ENCODE peak calls at places on chromosomes 12 and 14, in five cellular contexts. One of them, this sample, is unnamed.

GRCh38 chr14:93246534-93246933 is 39.5 kb downstream of the UBR7 start:
- DNase-seq in PC-9: no peak
- DNase-seq in OCI-LY7: no peak
- DNase-seq in CD8-positive, alpha-beta T cell: no peak
- DNase-seq in thoracic aorta: no peak
- DNase-seq in this sample: no peak

GRCh38 chr12:54140958-54141388 is 47.8 kb downstream of the SMUG1 start:
- DNase-seq in PC-9: no peak
- DNase-seq in OCI-LY7: no peak
- DNase-seq in CD8-positive, alpha-beta T cell: no peak
- DNase-seq in thoracic aorta: no peak
- DNase-seq in this sample: no peak

GRCh38 chr12:47736877-47737676 is 11.8 kb upstream of the ENDOU start:
- DNase-seq in PC-9: no peak
- DNase-seq in OCI-LY7: no peak
- DNase-seq in CD8-positive, alpha-beta T cell: no peak
- DNase-seq in thoracic aorta: peak; percentile 82
- DNase-seq in this sample: no peak

GRCh38 chr14:101194356-101195308 is 291.1 kb upstream of the RTL1 start:
- DNase-seq in PC-9: no peak
- DNase-seq in OCI-LY7: no peak
- DNase-seq in CD8-positive, alpha-beta T cell: no peak
- DNase-seq in thoracic aorta: no peak
- DNase-seq in this sample: no peak

GRCh38 chr14:98840511-98840910 is 431.5 kb downstream of the BCL11B start:
- DNase-seq in PC-9: no peak
- DNase-seq in OCI-LY7: no peak
- DNase-seq in CD8-positive, alpha-beta T cell: no peak
- DNase-seq in thoracic aorta: no peak
- DNase-seq in this sample: no peak

GRCh38 chr12:27946396-27946795 is 26.1 kb downstream of the PTHLH start:
- DNase-seq in PC-9: no peak
- DNase-seq in OCI-LY7: no peak
- DNase-seq in CD8-positive, alpha-beta T cell: no peak
- DNase-seq in thoracic aorta: no peak
- DNase-seq in this sample: no peak

GRCh38 chr14:74988131-74988530 is 14.6 kb upstream of the EIF2B2 start:
- DNase-seq in PC-9: peak; percentile 94
- DNase-seq in OCI-LY7: no peak
- DNase-seq in CD8-positive, alpha-beta T cell: no peak
- DNase-seq in thoracic aorta: no peak
- DNase-seq in this sample: no peak

GRCh38 chr14:98955036-98955740 is 316.8 kb downstream of the BCL11B start:
- DNase-seq in PC-9: no peak
- DNase-seq in OCI-LY7: no peak
- DNase-seq in CD8-positive, alpha-beta T cell: no peak
- DNase-seq in thoracic aorta: no peak
- DNase-seq in this sample: no peak

GRCh38 chr12:21118760-21119159 is 12.2 kb upstream of the SLCO1B1 start:
- DNase-seq in PC-9: no peak
- DNase-seq in OCI-LY7: no peak
- DNase-seq in CD8-positive, alpha-beta T cell: no peak
- DNase-seq in thoracic aorta: no peak
- DNase-seq in this sample: no peak

GRCh38 chr12:6979453-6979852 is 8.7 kb downstream of the EMG1 start:
- DNase-seq in PC-9: no peak
- DNase-seq in OCI-LY7: no peak
- DNase-seq in CD8-positive, alpha-beta T cell: no peak
- DNase-seq in thoracic aorta: no peak
- DNase-seq in this sample: no peak

GRCh38 chr12:53618340-53618739 is 7.8 kb downstream of the ATF7 start:
- DNase-seq in PC-9: no peak
- DNase-seq in OCI-LY7: peak; percentile 62
- DNase-seq in CD8-positive, alpha-beta T cell: no peak
- DNase-seq in thoracic aorta: no peak
- DNase-seq in this sample: peak; percentile 95

GRCh38 chr14:101962503-101962874 is 1.9 kb upstream of the DYNC1H1 start:
- DNase-seq in PC-9: peak; percentile 93
- DNase-seq in OCI-LY7: no peak
- DNase-seq in CD8-positive, alpha-beta T cell: no peak
- DNase-seq in thoracic aorta: no peak
- DNase-seq in this sample: peak; percentile 64

GRCh38 chr12:50647031-50647430 is 116.9 kb upstream of the ATF1 start:
- DNase-seq in PC-9: no peak
- DNase-seq in OCI-LY7: no peak
- DNase-seq in CD8-positive, alpha-beta T cell: no peak
- DNase-seq in thoracic aorta: no peak
- DNase-seq in this sample: no peak

GRCh38 chr14:68794130-68794855 is 1.4 kb upstream of the ZFP36L1 start:
- DNase-seq in PC-9: peak; percentile 77
- DNase-seq in OCI-LY7: peak; percentile 76
- DNase-seq in CD8-positive, alpha-beta T cell: peak; percentile 74
- DNase-seq in thoracic aorta: peak; percentile 83
- DNase-seq in this sample: peak; percentile 89

GRCh38 chr12:131049569-131050339 is 96.0 kb downstream of the ADGRD1 start:
- DNase-seq in PC-9: no peak
- DNase-seq in OCI-LY7: no peak
- DNase-seq in CD8-positive, alpha-beta T cell: no peak
- DNase-seq in thoracic aorta: no peak
- DNase-seq in this sample: no peak

GRCh38 chr14:105168496-105168978 is at the start of gene JAG2:
- DNase-seq in PC-9: peak; percentile 52
- DNase-seq in OCI-LY7: peak; percentile 64
- DNase-seq in CD8-positive, alpha-beta T cell: peak; percentile 17
- DNase-seq in thoracic aorta: no peak
- DNase-seq in this sample: peak; percentile 75

GRCh38 chr14:67940894-67941455 is 121.4 kb downstream of the RAD51B start:
- DNase-seq in PC-9: no peak
- DNase-seq in OCI-LY7: no peak
- DNase-seq in CD8-positive, alpha-beta T cell: no peak
- DNase-seq in thoracic aorta: no peak
- DNase-seq in this sample: no peak

GRCh38 chr12:89901319-89901718 is 192.7 kb upstream of the ATP2B1 start:
- DNase-seq in PC-9: no peak
- DNase-seq in OCI-LY7: no peak
- DNase-seq in CD8-positive, alpha-beta T cell: no peak
- DNase-seq in thoracic aorta: no peak
- DNase-seq in this sample: no peak

GRCh38 chr12:117875652-117876491 is 92.9 kb downstream of the KSR2 start:
- DNase-seq in PC-9: no peak
- DNase-seq in OCI-LY7: no peak
- DNase-seq in CD8-positive, alpha-beta T cell: no peak
- DNase-seq in thoracic aorta: no peak
- DNase-seq in this sample: peak; percentile 66

DNA sequence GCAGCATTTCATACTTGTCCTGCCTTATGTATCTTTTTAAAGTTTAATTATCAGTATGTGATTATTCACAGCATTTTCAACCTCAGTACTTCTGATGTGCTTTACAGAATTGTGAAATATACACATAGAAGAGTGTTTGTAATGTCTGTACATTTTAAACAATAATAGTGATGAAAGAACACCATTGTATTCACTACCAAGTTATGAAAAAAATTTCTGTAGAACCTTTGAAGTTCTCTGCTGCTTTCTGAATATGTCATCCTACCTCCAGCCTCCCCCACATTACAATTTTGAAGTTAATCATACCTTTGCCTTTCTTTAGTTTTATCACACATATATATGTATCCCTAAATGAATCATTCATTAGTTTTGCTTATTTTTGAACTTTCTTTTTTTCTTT is 24.8 kb downstream of the FRMD6 start:
- DNase-seq in PC-9: no peak
- DNase-seq in OCI-LY7: no peak
- DNase-seq in CD8-positive, alpha-beta T cell: no peak
- DNase-seq in thoracic aorta: no peak
- DNase-seq in this sample: no peak
- H3K4me1 ChIP-seq in PC-9: peaks cover 6% of the 10 kb centered on the region
- H3K4me1 ChIP-seq in OCI-LY7: no peaks in the 10 kb centered on the region
- H3K4me1 ChIP-seq in CD8-positive, alpha-beta T cell: no peaks in the 10 kb centered on the region
- H3K4me1 ChIP-seq in thoracic aorta: peaks cover 52% of the 10 kb centered on the region
- H3K4me1 ChIP-seq in this sample: no peaks in the 10 kb centered on the region

DNA sequence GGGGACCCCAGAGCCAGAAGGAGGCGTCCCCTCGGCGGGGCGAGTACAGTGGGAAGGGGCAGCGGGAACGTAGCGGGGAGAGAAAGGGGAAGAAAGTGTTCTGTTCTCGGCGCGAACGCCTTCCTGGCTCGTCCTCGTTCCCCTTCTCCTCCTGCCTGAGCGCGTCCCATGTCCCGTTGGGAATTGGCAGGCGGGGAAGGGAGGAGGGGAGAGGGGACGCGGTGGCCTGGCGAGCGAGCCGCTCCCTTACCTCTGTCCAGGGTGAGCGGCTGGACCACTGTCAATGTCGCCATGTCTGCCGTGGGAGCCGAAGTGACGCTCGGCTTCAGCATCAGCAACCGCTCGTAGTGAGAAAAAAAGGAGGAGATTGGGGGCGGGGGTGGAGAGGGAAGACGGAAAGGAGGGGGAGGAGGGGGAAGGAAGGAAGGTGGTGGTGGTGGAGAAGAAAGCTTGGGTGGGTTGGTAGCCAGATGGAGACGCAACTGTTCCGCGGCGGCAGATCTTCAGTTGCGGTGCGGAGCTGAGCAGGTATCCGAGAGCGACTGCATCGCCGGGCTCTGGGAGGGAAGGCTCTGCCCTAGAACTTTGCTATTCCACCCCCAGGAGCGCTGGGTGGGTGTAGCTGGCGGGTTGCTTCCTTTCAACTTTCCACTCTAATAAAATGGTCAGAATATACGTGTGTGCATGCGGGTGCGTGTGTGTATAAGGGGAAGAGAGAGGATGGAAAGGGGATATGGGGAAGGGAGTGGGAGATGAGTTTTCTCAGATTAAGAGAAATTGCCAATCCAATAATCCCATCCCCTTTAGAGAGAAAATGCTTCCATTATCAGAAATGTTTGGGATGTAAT is at the start of gene LIN7A:
- DNase-seq in PC-9: peak; percentile 9
- DNase-seq in OCI-LY7: no peak
- DNase-seq in CD8-positive, alpha-beta T cell: no peak
- DNase-seq in thoracic aorta: no peak
- DNase-seq in this sample: no peak
- H3K27ac ChIP-seq in PC-9: no peak within 1 kb of the TSS
- H3K27ac ChIP-seq in OCI-LY7: no peak within 1 kb of the TSS
- H3K27ac ChIP-seq in CD8-positive, alpha-beta T cell: no peak within 1 kb of the TSS
- H3K27ac ChIP-seq in thoracic aorta: no peak within 1 kb of the TSS
- H3K27ac ChIP-seq in this sample: no peak within 1 kb of the TSS

GRCh38 chr14:54451178-54451601 is 10.0 kb upstream of the CNIH1 start:
- DNase-seq in PC-9: no peak
- DNase-seq in OCI-LY7: no peak
- DNase-seq in CD8-positive, alpha-beta T cell: no peak
- DNase-seq in thoracic aorta: no peak
- DNase-seq in this sample: no peak

GRCh38 chr14:54453252-54453651 is 12.1 kb upstream of the CNIH1 start:
- DNase-seq in PC-9: no peak
- DNase-seq in OCI-LY7: no peak
- DNase-seq in CD8-positive, alpha-beta T cell: no peak
- DNase-seq in thoracic aorta: no peak
- DNase-seq in this sample: no peak

GRCh38 chr14:54447231-54447692 is 6.1 kb upstream of the CNIH1 start:
- DNase-seq in PC-9: no peak
- DNase-seq in OCI-LY7: no peak
- DNase-seq in CD8-positive, alpha-beta T cell: no peak
- DNase-seq in thoracic aorta: no peak
- DNase-seq in this sample: no peak

GRCh38 chr14:54451961-54452360 is 10.8 kb upstream of the CNIH1 start:
- DNase-seq in PC-9: no peak
- DNase-seq in OCI-LY7: no peak
- DNase-seq in CD8-positive, alpha-beta T cell: no peak
- DNase-seq in thoracic aorta: no peak
- DNase-seq in this sample: no peak

GRCh38 chr14:54450535-54450934 is 9.4 kb upstream of the CNIH1 start:
- DNase-seq in PC-9: no peak
- DNase-seq in OCI-LY7: peak; percentile 8
- DNase-seq in CD8-positive, alpha-beta T cell: no peak
- DNase-seq in thoracic aorta: no peak
- DNase-seq in this sample: peak; percentile 60
- H3K4me1 ChIP-seq in PC-9: peaks cover 22% of the 10 kb centered on the region
- H3K4me1 ChIP-seq in OCI-LY7: no peaks in the 10 kb centered on the region
- H3K4me1 ChIP-seq in CD8-positive, alpha-beta T cell: no peaks in the 10 kb centered on the region
- H3K4me1 ChIP-seq in thoracic aorta: peaks cover 5% of the 10 kb centered on the region
- H3K4me1 ChIP-seq in this sample: peaks cover 6% of the 10 kb centered on the region

DNA sequence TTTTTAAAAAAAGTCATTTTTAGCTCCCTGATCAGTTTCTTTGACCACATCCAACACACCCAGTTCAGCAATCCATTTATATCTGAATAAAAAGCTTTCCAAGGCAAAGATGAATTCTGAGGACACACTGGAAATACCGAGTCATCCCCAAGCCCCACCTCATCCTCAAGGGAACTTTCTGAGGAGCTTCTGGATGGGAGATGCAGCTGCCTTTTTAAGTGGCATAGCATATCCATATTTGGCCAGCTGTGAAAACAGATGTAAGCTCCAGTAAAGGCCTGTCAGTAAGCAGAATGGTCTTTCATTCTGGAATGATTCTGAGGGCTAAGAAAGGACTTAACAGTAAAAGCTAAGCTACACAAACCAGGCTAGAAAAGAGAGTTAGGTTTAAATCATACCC is 18.4 kb downstream of the ZFYVE1 start:
- DNase-seq in PC-9: no peak
- DNase-seq in OCI-LY7: no peak
- DNase-seq in CD8-positive, alpha-beta T cell: no peak
- DNase-seq in thoracic aorta: no peak
- DNase-seq in this sample: no peak
- H3K27ac ChIP-seq in PC-9: no peak overlapping the region
- H3K27ac ChIP-seq in OCI-LY7: no peak overlapping the region
- H3K27ac ChIP-seq in CD8-positive, alpha-beta T cell: no peak overlapping the region
- H3K27ac ChIP-seq in thoracic aorta: no peak overlapping the region
- H3K27ac ChIP-seq in this sample: no peak overlapping the region

GRCh38 chr12:96751626-96752025 is 155.4 kb upstream of the NEDD1 start:
- DNase-seq in PC-9: no peak
- DNase-seq in OCI-LY7: no peak
- DNase-seq in CD8-positive, alpha-beta T cell: no peak
- DNase-seq in thoracic aorta: no peak
- DNase-seq in this sample: no peak

GRCh38 chr12:96749978-96750377 is 157.1 kb upstream of the NEDD1 start:
- DNase-seq in PC-9: no peak
- DNase-seq in OCI-LY7: no peak
- DNase-seq in CD8-positive, alpha-beta T cell: no peak
- DNase-seq in thoracic aorta: no peak
- DNase-seq in this sample: no peak

GRCh38 chr12:96752211-96752610 is 154.8 kb upstream of the NEDD1 start:
- DNase-seq in PC-9: no peak
- DNase-seq in OCI-LY7: no peak
- DNase-seq in CD8-positive, alpha-beta T cell: no peak
- DNase-seq in thoracic aorta: no peak
- DNase-seq in this sample: no peak
- H3K4me1 ChIP-seq in PC-9: no peaks in the 10 kb centered on the region
- H3K4me1 ChIP-seq in OCI-LY7: no peaks in the 10 kb centered on the region
- H3K4me1 ChIP-seq in CD8-positive, alpha-beta T cell: no peaks in the 10 kb centered on the region
- H3K4me1 ChIP-seq in thoracic aorta: no peaks in the 10 kb centered on the region
- H3K4me1 ChIP-seq in this sample: no peaks in the 10 kb centered on the region